ENCODE peak calls at places on chromosomes 4 and X, in four cellular contexts. J is nucleus accumbens, E is heart left ventricle, B is occipital lobe. V is an unnamed sample.

GRCh38 chr4:53619431-53619830 is 28.1 kb upstream of the LNX1 start:
- DNase-seq in J (no peak), E (no peak), B (no peak), V (no peak)

GRCh38 chr4:42703776-42704175 is 46.9 kb upstream of the ATP8A1 start:
- DNase-seq in J (no peak), E (no peak), B (no peak), V (no peak)

GRCh38 chr4:170114636-170115035 is 24.9 kb upstream of the AADAT start:
- DNase-seq in J (no peak), E (no peak), B (no peak), V (no peak)

GRCh38 chr4:183478123-183478522 is 26.7 kb upstream of the ING2 start:
- DNase-seq in J (no peak), E (no peak), B (no peak), V (no peak)

GRCh38 chr4:88109123-88109864 is 49.1 kb downstream of the ABCG2 start:
- DNase-seq in J (no peak), E (no peak), B (no peak), V (no peak)

GRCh38 chr4:10074767-10075105 is 41.9 kb downstream of the WDR1 start:
- DNase-seq in J (peak; percentile 20), E (no peak), B (no peak), V (no peak)

GRCh38 chr4:680931-681645 is 6.7 kb downstream of the MYL5 start:
- DNase-seq in J (no peak), E (peak; percentile 84), B (no peak), V (no peak)

GRCh38 chr4:93312299-93312698 is 516.3 kb upstream of the ATOH1 start:
- DNase-seq in J (no peak), E (no peak), B (no peak), V (no peak)

GRCh38 chr4:24514808-24515207 is 69.5 kb downstream of the DHX15 start:
- DNase-seq in J (no peak), E (no peak), B (no peak), V (no peak)

GRCh38 chr4:182089326-182089725 is 153.9 kb upstream of the TENM3 start:
- DNase-seq in J (no peak), E (no peak), B (no peak), V (no peak)

GRCh38 chr4:111689214-111689613 is 456.0 kb upstream of the FAM241A start:
- DNase-seq in J (no peak), E (no peak), B (no peak), V (no peak)

GRCh38 chr4:8350841-8351461 is 81.4 kb downstream of the HTRA3 start:
- DNase-seq in J (no peak), E (no peak), B (no peak), V (no peak)

GRCh38 chr4:158053801-158054200 is 119.0 kb downstream of the GASK1B start:
- DNase-seq in J (no peak), E (no peak), B (no peak), V (no peak)

GRCh38 chrX:133297284-133297683 is 79.1 kb upstream of the TFDP3 start:
- DNase-seq in J (no peak), E (no peak), B (no peak), V (no peak)

V was measured in hypothalamus.